ENCODE peak calls at places on chromosomes 13 and 19, in eight cellular contexts. O is suprapubic skin; C is heart left ventricle; N is effector memory CD4-positive, alpha-beta T cell; L is PC-3; K is aorta; I is hepatocyte; F is SJCRH30. S is an unnamed sample. For H3K9me3, the result is how much of the 10 kb centered on the place peaks cover.

GRCh38 chr19:30227071-30227621 is 145.0 kb upstream of the ZNF536 start:
- DNase-seq in N (no peak), O (no peak), I (peak), K (no peak), F (peak), L (no peak), C (no peak), S (no peak)

GRCh38 chr19:15550847-15551182 is 42.5 kb downstream of the CYP4F22 start:
- DNase-seq in F (no peak), L (no peak), I (no peak), O (no peak), K (peak), C (no peak), N (no peak), S (no peak)

GRCh38 chr13:65592757-65593156 is 1637.4 kb downstream of the PCDH9 start:
- DNase-seq in I (no peak), O (no peak), K (no peak), F (no peak), N (no peak), L (no peak), C (no peak), S (no peak)

GRCh38 chr19:5989388-5990074 is 11.6 kb upstream of the RANBP3 start:
- DNase-seq in O (no peak), L (no peak), I (no peak), C (no peak), K (no peak), N (no peak), F (no peak), S (no peak)

GRCh38 chr19:44905437-44906160 is at the start of gene APOE:
- DNase-seq in F (peak), K (no peak), I (peak), O (no peak), N (no peak), L (no peak), C (no peak), S (no peak)

GRCh38 chr19:18987456-18987855 is 45.9 kb downstream of the SUGP2 start:
- DNase-seq in C (no peak), N (no peak), I (no peak), L (no peak), K (no peak), F (no peak), O (no peak), S (no peak)

GRCh38 chr19:31107096-31107495 is 242.1 kb downstream of the TSHZ3 start:
- DNase-seq in O (no peak), F (no peak), I (no peak), C (no peak), L (no peak), K (no peak), N (no peak), S (no peak)

GRCh38 chr19:19142347-19142746 is 4.1 kb upstream of the TMEM161A start:
- DNase-seq in C (no peak), L (no peak), F (no peak), I (no peak), K (no peak), N (no peak), O (no peak), S (no peak)

GRCh38 chr19:39032164-39032918 is at the start of gene FBXO27:
- DNase-seq in K (peak), I (peak), F (no peak), O (peak), N (peak), L (peak), C (peak), S (no peak)

GRCh38 chr19:58387338-58388174 is 487 bp downstream of the RPS5 start:
- DNase-seq in K (no peak), C (no peak), L (no peak), N (no peak), F (peak), O (no peak), I (no peak), S (no peak)

GRCh38 chr13:30204564-30204963 is 102.8 kb downstream of the KATNAL1 start:
- DNase-seq in L (no peak), F (no peak), O (no peak), I (no peak), K (no peak), C (no peak), N (no peak), S (no peak)

GRCh38 chr13:113857531-113858195 is 6.2 kb downstream of the GAS6 start:
- DNase-seq in N (no peak), F (no peak), K (peak), C (no peak), O (peak), L (no peak), I (no peak), S (no peak)

GRCh38 chr13:52847682-52848432 is 583 bp downstream of the PCDH8 start:
- DNase-seq in N (no peak), L (no peak), F (no peak), I (no peak), C (no peak), K (peak), O (no peak), S (no peak)

GRCh38 chr19:33678796-33679195 is 57.0 kb downstream of the CHST8 start:
- DNase-seq in F (no peak), O (peak), L (no peak), C (no peak), K (peak), N (no peak), I (no peak), S (no peak)

GRCh38 chr19:35663981-35664380 is 2.3 kb upstream of the UPK1A start:
- DNase-seq in L (no peak), I (no peak), K (no peak), F (no peak), O (no peak), N (no peak), C (no peak), S (no peak)

GRCh38 chr13:21033224-21033855 is 28.0 kb downstream of the LATS2 start:
- DNase-seq in K (no peak), O (no peak), C (peak), F (no peak), I (no peak), L (peak), N (no peak), S (no peak)

GRCh38 chr19:23698711-23699520 is 11.9 kb upstream of the ZNF675 start:
- DNase-seq in C (no peak), O (no peak), N (no peak), I (peak), L (peak), F (peak), K (no peak), S (no peak)

GRCh38 chr19:14603990-14604387 is 21.1 kb downstream of the CLEC17A start:
- DNase-seq in N (no peak), C (no peak), K (no peak), O (no peak), I (no peak), L (no peak), F (no peak), S (no peak)

GRCh38 chr13:36341718-36342117 is 4.5 kb downstream of the SPART start:
- DNase-seq in O (no peak), I (no peak), C (no peak), F (no peak), K (no peak), N (no peak), L (peak), S (no peak)

GRCh38 chr13:36344173-36344572 is 2.0 kb downstream of the SPART start:
- DNase-seq in L (no peak), I (peak), K (no peak), F (peak), C (no peak), O (no peak), N (no peak), S (no peak)

GRCh38 chr13:36344886-36345437 is 1.2 kb downstream of the SPART start:
- DNase-seq in O (no peak), C (no peak), L (no peak), I (peak), K (no peak), F (peak), N (peak), S (no peak)

GRCh38 chr13:36345438-36346221 is 564 bp downstream of the SPART start:
- DNase-seq in C (peak), O (peak), K (peak), F (peak), I (peak), N (peak), L (no peak), S (no peak)

DNA sequence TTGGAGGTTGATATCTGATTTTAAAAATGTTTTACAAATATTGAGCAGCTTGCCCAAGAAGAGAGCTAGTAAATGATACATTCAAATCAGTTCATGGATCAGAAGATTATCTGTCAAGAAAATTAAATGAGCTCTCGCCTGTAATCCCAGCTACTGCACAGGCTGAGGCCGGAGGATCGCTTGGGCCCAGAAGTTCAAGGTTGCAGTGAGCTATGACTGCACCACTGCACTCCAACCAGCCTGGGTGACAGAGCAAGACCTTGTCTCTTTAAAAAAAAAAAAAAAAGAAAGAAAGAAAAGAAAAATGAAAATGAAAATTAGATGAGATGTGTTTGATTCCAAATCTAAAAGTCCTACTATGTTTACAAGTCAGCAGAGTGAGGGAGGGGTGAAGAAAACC is 2.4 kb downstream of the SPART start:
- DNase-seq in F (no peak), N (no peak), L (no peak), O (no peak), K (no peak), C (no peak), I (no peak), S (no peak)
- H3K4me3 ChIP-seq in F (peak), N (no peak), L (no peak), O (peak), K (no peak), C (no peak), I (no peak), S (no peak)

DNA sequence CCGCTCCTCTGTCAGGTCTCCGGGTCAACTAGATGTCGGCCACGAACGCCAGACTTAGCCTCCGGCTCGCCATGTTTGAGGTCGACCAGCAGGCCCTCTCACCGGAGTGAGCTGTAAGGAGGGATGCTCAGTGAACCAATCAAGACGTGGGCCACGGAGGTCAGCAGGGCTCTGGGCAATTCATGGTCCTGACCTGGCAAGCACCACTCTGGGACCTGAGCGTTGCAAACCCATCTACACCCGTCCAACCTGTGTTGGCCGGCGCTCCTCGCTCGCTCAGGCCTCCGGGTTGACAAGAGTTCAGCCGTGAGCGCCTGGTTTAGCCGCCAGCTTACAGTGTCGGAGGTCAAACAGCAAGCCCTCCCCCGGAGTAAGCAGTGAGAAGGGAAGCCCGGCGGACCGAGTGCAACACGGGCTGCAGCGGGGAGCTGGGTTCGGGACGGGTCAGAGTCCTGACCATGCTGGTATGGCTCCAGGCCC is 1361.9 kb downstream of the UQCRFS1 start:
- DNase-seq in N (no peak), C (no peak), K (no peak), I (no peak), F (no peak), L (no peak), O (no peak), S (no peak)
- H3K9me3 ChIP-seq in N (under half), C (under half), K (under half), I (under half), F (under half), L (under half), O (under half), S (under half)

GRCh38 chr19:48480476-48481190 is 11.5 kb downstream of the CYTH2 start:
- DNase-seq in O (no peak), N (peak), L (no peak), C (peak), K (peak), F (no peak), I (no peak), S (no peak)

GRCh38 chr19:48481846-48482639 is 12.9 kb downstream of the CYTH2 start:
- DNase-seq in I (no peak), O (no peak), N (no peak), L (no peak), F (peak), C (no peak), K (no peak), S (no peak)

GRCh38 chr19:48479686-48480085 is 10.5 kb downstream of the CYTH2 start:
- DNase-seq in L (no peak), I (no peak), O (no peak), K (no peak), F (no peak), C (no peak), N (no peak), S (no peak)

GRCh38 chr19:48480151-48480475 is 10.9 kb downstream of the CYTH2 start:
- DNase-seq in N (no peak), K (peak), F (no peak), I (no peak), L (no peak), C (peak), O (no peak), S (no peak)

DNA sequence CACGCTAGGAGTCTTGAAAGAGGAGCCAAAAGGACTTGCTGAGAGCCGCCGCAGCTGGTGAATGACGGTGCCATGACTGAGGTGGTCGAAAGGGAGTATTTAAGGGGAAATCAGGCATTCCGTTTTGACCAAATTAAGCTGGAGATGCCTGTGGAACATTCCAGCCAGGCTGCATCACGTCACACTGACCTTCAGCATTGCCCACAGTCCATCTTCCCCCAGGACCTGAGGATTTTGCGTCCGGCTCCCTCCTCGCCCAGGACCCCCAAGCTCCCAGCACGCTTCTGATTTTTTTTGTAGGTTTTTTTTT is 12.0 kb downstream of the CYTH2 start:
- DNase-seq in N (no peak), C (no peak), L (no peak), I (no peak), K (no peak), O (no peak), F (no peak), S (no peak)
- H3K4me3 ChIP-seq in N (peak), C (peak), L (no peak), I (no peak), K (no peak), O (peak), F (no peak), S (peak)

DNA sequence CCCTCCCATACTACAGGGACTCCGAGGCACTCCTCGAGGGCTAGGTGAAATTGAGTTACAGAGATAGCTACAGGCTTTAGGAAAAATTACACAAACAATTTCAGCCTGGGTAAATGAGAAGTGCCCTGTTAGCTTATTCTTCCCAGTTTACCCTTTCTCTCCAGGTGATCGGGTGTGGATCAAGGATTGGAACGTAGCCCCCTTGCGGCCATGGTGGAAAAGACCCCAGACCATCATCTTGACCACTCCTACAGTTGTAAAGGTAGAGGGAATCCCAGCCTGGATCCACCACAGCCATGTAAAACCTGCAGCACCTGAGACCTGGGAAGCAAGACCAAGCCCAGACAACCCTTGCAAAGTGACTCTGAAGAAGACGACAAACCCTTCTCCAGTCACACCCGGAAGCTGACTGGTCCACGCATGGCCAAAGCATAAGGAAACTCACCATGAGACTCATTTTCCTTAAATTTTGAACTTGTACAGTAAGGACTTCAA is 600.6 kb downstream of the UQCRFS1 start:
- DNase-seq in N (no peak), O (no peak), I (no peak), L (no peak), F (no peak), C (no peak), K (no peak), S (no peak)
- H3K9me3 ChIP-seq in N (under half), O (under half), I (under half), L (under half), F (under half), C (under half), K (under half), S (under half)

GRCh38 chr13:41427700-41428099 is 29.6 kb upstream of the RGCC start:
- DNase-seq in L (no peak), F (no peak), K (no peak), I (no peak), C (no peak), O (no peak), N (no peak), S (no peak)
- H3K4me3 ChIP-seq in L (no peak), F (no peak), K (no peak), I (no peak), C (peak), O (peak), N (peak), S (no peak)

GRCh38 chr19:9413240-9413954 is 22.0 kb downstream of the ZNF266 start:
- DNase-seq in N (no peak), K (no peak), F (no peak), O (no peak), I (no peak), C (no peak), L (no peak), S (no peak)
- H3K9me3 ChIP-seq in N (half or more), K (under half), F (under half), O (half or more), I (half or more), C (half or more), L (half or more), S (under half)

DNA sequence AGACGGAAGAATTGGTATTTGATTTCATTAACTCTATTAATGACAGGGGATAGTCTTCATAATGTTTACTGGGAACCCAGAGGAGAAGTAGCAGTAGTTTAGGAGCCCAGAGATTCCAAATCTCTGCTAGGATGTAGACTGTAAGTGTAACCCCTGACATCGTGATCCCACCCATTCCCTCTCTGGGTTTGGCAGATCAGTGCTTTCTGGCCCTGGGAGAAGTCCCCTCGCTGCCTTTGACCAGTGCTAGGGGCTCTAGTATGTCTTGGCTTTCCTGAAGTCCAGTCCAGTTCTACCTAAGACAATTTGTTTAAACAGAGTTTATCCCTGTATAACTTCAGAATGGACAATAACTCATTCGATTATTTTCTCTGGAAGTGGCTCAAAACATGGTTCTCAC is 11.6 kb downstream of the KLF5 start:
- DNase-seq in L (no peak), N (no peak), C (no peak), F (no peak), O (no peak), I (no peak), K (no peak), S (no peak)
- H3K4me3 ChIP-seq in L (no peak), N (no peak), C (no peak), F (no peak), O (peak), I (no peak), K (no peak), S (no peak)

GRCh38 chr19:56525214-56525860 is 13.4 kb upstream of the ZFP28 start:
- DNase-seq in K (no peak), C (no peak), L (no peak), F (peak), N (no peak), I (no peak), O (no peak), S (no peak)
- H3K9me3 ChIP-seq in K (under half), C (half or more), L (half or more), F (under half), N (half or more), I (under half), O (half or more), S (under half)

DNA sequence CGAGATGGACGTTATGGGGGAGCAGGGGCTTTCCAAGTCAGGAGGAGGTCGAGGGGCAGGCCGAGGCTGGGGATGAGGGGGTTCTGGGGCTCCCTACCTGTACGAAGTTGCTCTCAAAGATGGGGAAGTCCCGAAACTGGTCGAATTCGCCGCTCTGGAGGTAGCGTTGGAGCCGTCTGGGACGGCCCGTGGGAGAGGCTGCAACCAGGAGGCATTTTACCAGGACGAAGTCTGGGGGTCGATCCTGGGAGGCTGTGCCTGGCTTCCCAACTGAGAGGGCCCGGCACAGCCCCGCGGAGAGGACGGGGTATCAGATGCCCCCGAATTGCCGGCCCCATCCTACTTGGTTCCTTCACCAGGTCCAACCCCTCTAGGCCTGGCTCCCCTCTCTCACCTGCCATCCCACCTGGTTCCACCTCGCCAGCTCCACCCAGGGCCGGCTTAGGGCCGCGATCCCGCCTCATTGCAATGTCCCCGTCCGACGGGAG is 527 bp upstream of the EMC10 start:
- DNase-seq in N (no peak), C (no peak), O (no peak), L (no peak), I (no peak), F (no peak), K (peak), S (no peak)
- H3K4me3 ChIP-seq in N (no peak), C (peak), O (peak), L (no peak), I (no peak), F (peak), K (no peak), S (peak)

DNA sequence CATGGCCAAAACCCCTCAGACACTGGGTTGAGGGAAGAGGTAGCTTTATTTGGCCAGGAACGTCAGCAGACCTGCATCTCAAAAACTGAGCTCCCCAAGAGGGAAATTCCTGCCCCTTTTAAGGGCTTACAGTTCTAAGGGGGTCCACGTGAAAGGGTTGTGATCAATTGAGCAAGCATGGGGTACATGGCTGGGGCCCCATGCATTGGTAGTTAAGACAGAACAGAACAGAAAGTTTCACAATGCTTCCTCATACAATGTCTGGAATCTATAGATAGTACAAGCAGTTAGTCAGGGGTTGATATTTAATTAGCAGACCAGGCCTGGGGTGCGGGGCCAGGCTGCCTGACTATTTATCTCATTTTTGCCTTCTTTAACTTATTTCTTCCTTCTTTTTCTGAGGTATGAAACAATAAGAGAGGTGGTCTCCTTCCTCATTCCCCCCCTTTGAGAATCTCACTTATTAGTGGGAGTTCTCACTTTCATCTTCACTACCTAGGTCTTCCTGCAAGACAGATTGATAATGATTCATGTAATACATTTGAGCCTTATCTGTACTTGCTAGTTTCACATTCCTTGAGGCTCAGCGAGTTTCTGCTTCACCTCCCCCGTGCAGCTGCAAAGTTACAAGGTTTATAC is 84.8 kb downstream of the SLC25A15 start:
- DNase-seq in C (no peak), F (peak), L (no peak), I (no peak), O (no peak), K (no peak), N (no peak), S (no peak)
- H3K9me3 ChIP-seq in C (under half), F (under half), L (under half), I (under half), O (under half), K (under half), N (under half), S (under half)

S was measured in iPS DF 6.9.